ENCODE peak calls at places on chromosomes 4 and X, in five cellular contexts. S is fibroblast of mammary gland, Y is A549, Z is GM12865, N is astrocyte of the cerebellum. K is an unnamed sample.

GRCh38 chr4:85737254-85737653 is 262.3 kb downstream of the ARHGAP24 start:
- DNase-seq in N (no peak), S (no peak), Y (no peak), Z (no peak), K (no peak)

GRCh38 chr4:900073-900472 is 32.0 kb downstream of the GAK start:
- DNase-seq in Z (no peak), N (no peak), Y (no peak), S (no peak), K (no peak)

GRCh38 chr4:10806993-10807645 is 122.6 kb upstream of the CLNK start:
- DNase-seq in S (no peak), Y (no peak), Z (no peak), N (no peak), K (no peak)

GRCh38 chrX:41580423-41581064 is 108.2 kb upstream of the GPR34 start:
- DNase-seq in Y (no peak), N (no peak), Z (no peak), S (no peak), K (no peak)

GRCh38 chr4:24840826-24841587 is 45.6 kb downstream of the SOD3 start:
- DNase-seq in S (no peak), Y (no peak), N (no peak), Z (no peak), K (no peak)

GRCh38 chr4:84254537-84254936 is 244.6 kb downstream of the NKX6-1 start:
- DNase-seq in Z (no peak), N (no peak), Y (no peak), S (no peak), K (no peak)

GRCh38 chrX:25014366-25014838 is 1.4 kb downstream of the ARX start:
- DNase-seq in Y (no peak), Z (no peak), N (no peak), S (no peak), K (no peak)

GRCh38 chrX:12329476-12329875 is 191.2 kb downstream of the FRMPD4 start:
- DNase-seq in Y (no peak), Z (no peak), N (no peak), S (peak), K (no peak)

GRCh38 chr4:140856692-140857091 is 100.5 kb upstream of the TBC1D9 start:
- DNase-seq in S (peak), Z (no peak), N (peak), Y (no peak), K (no peak)

GRCh38 chr4:71729856-71730255 is 54.0 kb downstream of the GC start:
- DNase-seq in N (no peak), Y (no peak), S (no peak), Z (no peak), K (no peak)

GRCh38 chr4:149048451-149049143 is 606.4 kb upstream of the NR3C2 start:
- DNase-seq in N (no peak), Y (no peak), S (no peak), Z (no peak), K (no peak)

GRCh38 chr4:101191302-101192098 is 155.8 kb downstream of the PPP3CA start:
- DNase-seq in N (peak), Z (no peak), Y (no peak), S (peak), K (no peak)

GRCh38 chrX:443676-444210 is 57.0 kb upstream of the PPP2R3B start:
- DNase-seq in S (no peak), N (no peak), Y (no peak), Z (no peak), K (no peak)

GRCh38 chrX:17374619-17375360 is at the start of gene NHS:
- DNase-seq in S (peak), N (peak), Z (no peak), Y (peak), K (no peak)

GRCh38 chr4:38464328-38464727 is 199.7 kb upstream of the KLF3 start:
- DNase-seq in Y (no peak), N (no peak), Z (peak), S (no peak), K (no peak)

GRCh38 chrX:43008356-43008755 is 230.4 kb upstream of the PPP1R2C start:
- DNase-seq in Z (no peak), Y (no peak), N (no peak), S (no peak), K (no peak)

GRCh38 chrX:77442728-77443127 is 4.5 kb upstream of the FGF16 start:
- DNase-seq in N (peak), Y (peak), S (peak), Z (no peak), K (no peak)

GRCh38 chr4:71270901-71271300 is 67.9 kb upstream of the SLC4A4 start:
- DNase-seq in N (no peak), S (peak), Z (peak), Y (peak), K (peak)

GRCh38 chr4:46878641-46879040 is 30.4 kb downstream of the COX7B2 start:
- DNase-seq in Z (no peak), S (no peak), N (no peak), Y (no peak), K (no peak)

GRCh38 chr4:156763511-156763910 is 208.1 kb downstream of the PDGFC start:
- DNase-seq in N (no peak), Z (no peak), S (no peak), Y (no peak), K (no peak)

GRCh38 chr4:125317526-125317880 is 2.7 kb downstream of the FAT4 start:
- DNase-seq in S (peak), Z (no peak), Y (peak), N (no peak), K (peak)
- TF ChIP-seq CTCF in S (peak), Z (no peak), Y (peak), N (peak), K (peak)

GRCh38 chrX:56800801-56801200 is 71.8 kb downstream of the NBDY start:
- DNase-seq in Y (no peak), N (no peak), S (no peak), Z (peak), K (no peak)
- TF ChIP-seq CTCF in Y (no peak), N (no peak), S (no peak), Z (peak), K (no peak)

GRCh38 chr4:20490734-20491133 is 209.5 kb upstream of the PACRGL start:
- DNase-seq in S (no peak), N (no peak), Y (no peak), Z (no peak), K (no peak)
- TF ChIP-seq CTCF in S (no peak), N (no peak), Y (no peak), Z (no peak), K (no peak)

GRCh38 chrX:119692241-119693031 is 532 bp downstream of the SEPTIN6 start:
- DNase-seq in Z (peak), Y (peak), N (no peak), S (peak), K (peak)
- TF ChIP-seq CTCF in Z (no peak), Y (no peak), N (peak), S (no peak), K (no peak)

GRCh38 chr4:98784947-98785693 is 126.7 kb upstream of the TSPAN5 start:
- DNase-seq in S (no peak), Z (no peak), N (no peak), Y (no peak), K (no peak)

GRCh38 chr4:98781641-98782348 is 123.4 kb upstream of the TSPAN5 start:
- DNase-seq in N (no peak), Y (no peak), S (no peak), Z (no peak), K (no peak)

GRCh38 chr4:98780926-98781325 is 122.5 kb upstream of the TSPAN5 start:
- DNase-seq in N (no peak), Y (no peak), Z (no peak), S (no peak), K (no peak)

GRCh38 chr4:98786866-98787265 is 128.5 kb upstream of the TSPAN5 start:
- DNase-seq in S (peak), Y (no peak), N (no peak), Z (no peak), K (no peak)
- TF ChIP-seq CTCF in S (peak), Y (peak), N (no peak), Z (no peak), K (no peak)

GRCh38 chr4:83002329-83002728 is 8.3 kb downstream of the LIN54 start:
- DNase-seq in N (no peak), Z (no peak), S (no peak), Y (no peak), K (no peak)
- TF ChIP-seq CTCF in N (no peak), Z (no peak), S (no peak), Y (no peak), K (no peak)

GRCh38 chrX:54043696-54044125 is 562 bp downstream of the PHF8 start:
- DNase-seq in N (no peak), Y (no peak), S (peak), Z (peak), K (no peak)

GRCh38 chrX:54044126-54044876 is at the start of gene PHF8:
- DNase-seq in Y (peak), Z (peak), S (peak), N (peak), K (peak)

GRCh38 chrX:54044877-54045328 is 630 bp upstream of the PHF8 start:
- DNase-seq in Z (no peak), S (no peak), N (no peak), Y (no peak), K (no peak)

GRCh38 chrX:54043084-54043483 is 1.2 kb downstream of the PHF8 start:
- DNase-seq in Y (no peak), Z (peak), N (no peak), S (no peak), K (no peak)

DNA sequence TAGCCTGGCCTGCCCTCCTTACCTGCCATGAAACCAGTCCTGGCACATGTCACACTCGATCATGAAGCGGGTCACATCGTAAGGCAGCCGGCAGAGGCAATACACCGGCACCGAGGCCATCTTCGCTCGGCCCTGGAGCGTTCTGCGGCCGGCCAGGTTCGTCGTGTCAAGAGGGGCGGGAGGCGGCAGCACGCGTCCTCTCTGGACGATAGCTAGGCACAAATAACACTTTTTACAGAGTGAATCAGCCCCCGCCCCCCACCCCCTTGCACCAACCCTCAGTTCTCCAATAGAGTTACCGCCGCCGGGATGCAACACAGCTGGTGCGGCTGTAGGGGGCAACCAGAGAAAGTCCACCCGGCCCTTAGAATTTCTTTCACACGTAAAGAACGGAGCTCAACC is 1.7 kb downstream of the PHF8 start:
- DNase-seq in S (peak), Z (peak), N (peak), Y (peak), K (peak)
- TF ChIP-seq CTCF in S (peak), Z (no peak), N (peak), Y (no peak), K (no peak)